ENCODE peak calls at places on chromosomes 2 and 18, in seven cellular contexts. F, J, O, D, S, U and R are unnamed samples.

GRCh38 chr18:24187049-24187448 is 48.2 kb downstream of the CABYR start:
- DNase-seq in F (no peak), J (no peak), O (no peak), D (no peak), S (no peak), U (no peak), R (no peak)

GRCh38 chr2:213934560-213934959 is 476.3 kb upstream of the VWC2L start:
- DNase-seq in F (no peak), J (no peak), O (no peak), D (no peak), S (no peak), U (no peak), R (no peak)

GRCh38 chr2:197141669-197142068 is 168.9 kb downstream of the ANKRD44 start:
- DNase-seq in F (no peak), J (no peak), O (no peak), D (no peak), S (no peak), U (no peak), R (no peak)

GRCh38 chr2:119431155-119431975 is at the start of gene TMEM37:
- DNase-seq in F (peak), J (peak), O (no peak), D (peak), S (no peak), U (no peak), R (peak)

GRCh38 chr2:194464964-194465638 is 1191.9 kb upstream of the SLC39A10 start:
- DNase-seq in F (no peak), J (no peak), O (no peak), D (no peak), S (no peak), U (no peak), R (no peak)

GRCh38 chr2:159904565-159905281 is 106.7 kb upstream of the CD302 start:
- DNase-seq in F (peak), J (peak), O (peak), D (peak), S (peak), U (no peak), R (peak)

GRCh38 chr2:134398300-134398699 is 144.4 kb downstream of the MGAT5 start:
- DNase-seq in F (no peak), J (no peak), O (no peak), D (no peak), S (no peak), U (no peak), R (no peak)

GRCh38 chr2:221896505-221897151 is 324.5 kb upstream of the EPHA4 start:
- DNase-seq in F (no peak), J (no peak), O (no peak), D (peak), S (no peak), U (no peak), R (peak)

GRCh38 chr18:2304378-2305175 is 266.7 kb downstream of the METTL4 start:
- DNase-seq in F (no peak), J (no peak), O (no peak), D (no peak), S (no peak), U (no peak), R (no peak)

GRCh38 chr2:8685697-8686358 is 4.0 kb downstream of the ID2 start:
- DNase-seq in F (peak), J (peak), O (peak), D (peak), S (peak), U (no peak), R (peak)

GRCh38 chr2:12325806-12326205 is 390.9 kb upstream of the TRIB2 start:
- DNase-seq in F (no peak), J (no peak), O (no peak), D (no peak), S (no peak), U (no peak), R (no peak)

GRCh38 chr18:56890632-56891031 is 239.5 kb downstream of the WDR7 start:
- DNase-seq in F (no peak), J (no peak), O (no peak), D (peak), S (no peak), U (no peak), R (no peak)

GRCh38 chr18:13269599-13270011 is 51.0 kb downstream of the LDLRAD4 start:
- DNase-seq in F (no peak), J (peak), O (no peak), D (no peak), S (no peak), U (no peak), R (no peak)

GRCh38 chr18:45166341-45167108 is 448.8 kb upstream of the SLC14A2 start:
- DNase-seq in F (no peak), J (no peak), O (no peak), D (no peak), S (no peak), U (no peak), R (no peak)